ENCODE peak calls at places on chromosomes 6 and 20, in four cellular contexts. E is H1, J is HepG2, A is K562. I is an unnamed sample.
A peak's percentile ranks its signal among the peaks of the same experiment; 100 is the strongest.

GRCh38 chr6:32965901-32966300 is 2.5 kb upstream of the BRD2 start:
- DNase-seq in E (no peak), J (no peak), A (no peak), I (no peak)

GRCh38 chr6:109962271-109962670 is 15.8 kb upstream of the GPR6 start:
- DNase-seq in E (no peak), J (no peak), A (no peak), I (peak; percentile 33)

GRCh38 chr6:43895656-43896055 is 125.6 kb downstream of the VEGFA start:
- DNase-seq in E (no peak), J (no peak), A (no peak), I (no peak)

GRCh38 chr6:150229775-150230561 is 87.1 kb downstream of the PPP1R14C start:
- DNase-seq in E (no peak), J (no peak), A (no peak), I (no peak)

GRCh38 chr6:149990109-149990671 is 26.4 kb downstream of the ULBP1 start:
- DNase-seq in E (no peak), J (no peak), A (no peak), I (no peak)

GRCh38 chr6:84575264-84575663 is 189.1 kb downstream of the TBX18 start:
- DNase-seq in E (no peak), J (no peak), A (no peak), I (no peak)

GRCh38 chr6:35754452-35755321 is 17.9 kb downstream of the ARMC12 start:
- DNase-seq in E (no peak), J (no peak), A (no peak), I (no peak)

GRCh38 chr6:169851641-169852503 is 100.5 kb downstream of the ERMARD start:
- DNase-seq in E (no peak), J (no peak), A (no peak), I (no peak)

GRCh38 chr6:122385857-122386256 is 13.6 kb upstream of the HSF2 start:
- DNase-seq in E (no peak), J (no peak), A (no peak), I (no peak)

GRCh38 chr6:125753218-125753936 is 3.9 kb downstream of the HEY2 start:
- DNase-seq in E (no peak), J (peak; percentile 33), A (no peak), I (peak; percentile 13)

GRCh38 chr20:25299801-25300200 is 51.9 kb downstream of the PYGB start:
- DNase-seq in E (no peak), J (no peak), A (no peak), I (no peak)

GRCh38 chr6:25973923-25974555 is 11.4 kb downstream of the TRIM38 start:
- DNase-seq in E (no peak), J (no peak), A (peak; percentile 56), I (no peak)
- TF ChIP-seq FOSL1 in E (no peak), J (no peak), A (peak; percentile 82), I (no peak)

GRCh38 chr20:17617868-17618672 is 48.2 kb downstream of the DSTN start:
- DNase-seq in E (no peak), J (no peak), A (no peak), I (no peak)

GRCh38 chr20:17616480-17617211 is 46.8 kb downstream of the DSTN start:
- DNase-seq in E (no peak), J (no peak), A (no peak), I (no peak)

GRCh38 chr20:17615645-17616479 is 46.0 kb downstream of the DSTN start:
- DNase-seq in E (no peak), J (no peak), A (no peak), I (no peak)

GRCh38 chr20:17618673-17619013 is 48.8 kb downstream of the DSTN start:
- DNase-seq in E (no peak), J (no peak), A (no peak), I (no peak)

GRCh38 chr20:17617212-17617867 is 47.5 kb downstream of the DSTN start:
- DNase-seq in E (no peak), J (peak; percentile 42), A (peak; percentile 69), I (peak; percentile 18)
- TF ChIP-seq FOSL1 in E (no peak), J (no peak), A (no peak), I (no peak)

GRCh38 chr6:53896237-53896636 is 101.4 kb downstream of the LRRC1 start:
- DNase-seq in E (no peak), J (peak; percentile 35), A (no peak), I (no peak)
- TF ChIP-seq FOSL1 in E (no peak), J (no peak), A (no peak), I (no peak)

GRCh38 chr20:19881080-19881840 is 123.2 kb downstream of the RIN2 start:
- DNase-seq in E (no peak), J (no peak), A (no peak), I (no peak)
- TF ChIP-seq FOSL1 in E (no peak), J (no peak), A (no peak), I (no peak)

GRCh38 chr6:45163952-45164766 is 164.0 kb upstream of the RUNX2 start:
- DNase-seq in E (no peak), J (no peak), A (no peak), I (peak; percentile 73)
- TF ChIP-seq FOSL1 in E (no peak), J (no peak), A (no peak), I (peak; percentile 92)

DNA sequence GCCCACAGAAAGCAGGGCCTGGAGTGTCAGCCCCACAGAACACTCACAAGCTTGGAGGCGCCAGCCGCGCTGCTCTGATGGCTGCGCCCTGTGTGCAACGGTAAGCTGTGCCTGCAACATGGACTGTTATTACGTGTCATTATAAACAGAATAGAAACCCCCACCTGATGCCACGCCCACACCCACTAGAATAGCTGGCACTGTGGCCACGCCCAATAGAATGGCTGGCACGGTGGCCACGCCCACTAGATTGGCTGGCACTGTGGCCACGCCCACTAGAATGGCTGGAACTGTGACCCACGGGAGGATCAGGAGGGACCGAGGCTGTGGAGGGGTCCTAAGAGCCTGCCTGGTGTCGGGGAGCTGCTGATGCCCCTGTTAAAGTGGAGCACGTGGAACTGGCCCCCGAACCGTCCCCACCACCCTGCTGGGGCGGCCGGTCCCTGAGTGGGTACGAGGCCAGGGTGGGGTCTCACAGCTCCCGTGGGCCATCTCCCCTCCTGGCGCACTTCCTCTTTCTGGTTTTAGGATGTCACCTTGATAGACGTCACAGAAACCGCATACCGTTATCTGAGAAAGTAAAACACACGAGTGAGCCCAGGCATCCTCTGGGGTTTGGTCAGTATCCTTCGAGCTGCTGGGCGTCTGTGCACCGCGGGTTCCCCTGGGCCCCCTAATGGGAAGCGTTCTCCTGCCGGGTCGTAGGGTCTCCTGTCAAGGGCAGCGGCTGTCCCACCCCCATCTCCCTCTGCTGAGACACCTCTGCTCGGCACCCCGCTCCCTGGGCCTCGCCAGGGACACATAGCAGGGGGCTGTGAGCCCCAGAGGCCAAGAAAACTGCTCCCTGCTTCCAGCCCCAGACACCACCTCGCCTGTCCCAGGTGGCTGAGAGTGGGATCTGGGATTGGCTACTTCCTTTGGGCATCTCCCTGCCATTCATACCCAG is 25.4 kb downstream of the SLC17A9 start:
- DNase-seq in E (no peak), J (no peak), A (peak; percentile 65), I (peak; percentile 51)
- TF ChIP-seq FOSL1 in E (no peak), J (no peak), A (no peak), I (no peak)

GRCh38 chr6:111119550-111120329 is 32.4 kb downstream of the SLC16A10 start:
- DNase-seq in E (no peak), J (no peak), A (no peak), I (no peak)
- TF ChIP-seq FOSL1 in E (no peak), J (no peak), A (no peak), I (no peak)

DNA sequence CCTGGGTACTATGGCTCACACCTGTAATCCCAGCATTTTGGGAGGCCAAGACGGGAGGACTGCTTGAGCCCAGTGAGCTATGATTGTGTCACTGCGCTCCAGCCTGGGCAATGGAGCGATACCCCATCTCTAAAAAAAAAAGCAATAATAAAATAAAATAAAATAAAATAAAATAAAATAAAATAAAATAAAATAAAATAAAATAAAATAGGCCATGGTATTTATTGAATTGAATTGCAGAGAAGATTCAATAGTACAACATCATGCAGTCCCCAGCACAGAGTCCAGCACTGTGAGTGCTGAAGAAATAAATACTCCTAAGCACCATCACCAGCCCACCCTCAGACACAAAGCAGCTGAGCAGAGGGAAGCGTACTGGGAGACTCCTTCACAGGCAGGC is 144.7 kb downstream of the RALGAPA2 start:
- DNase-seq in E (no peak), J (no peak), A (no peak), I (no peak)
- TF ChIP-seq FOSL1 in E (no peak), J (no peak), A (no peak), I (no peak)

GRCh38 chr6:882084-882598 is 189.2 kb upstream of the EXOC2 start:
- DNase-seq in E (no peak), J (no peak), A (no peak), I (no peak)
- TF ChIP-seq FOSL1 in E (no peak), J (no peak), A (no peak), I (no peak)

GRCh38 chr6:157594292-157594691 is 213.3 kb downstream of the ZDHHC14 start:
- DNase-seq in E (no peak), J (no peak), A (no peak), I (no peak)

GRCh38 chr6:157595768-157596167 is 214.8 kb downstream of the ZDHHC14 start:
- DNase-seq in E (no peak), J (no peak), A (no peak), I (no peak)

GRCh38 chr6:157592980-157593379 is 212.0 kb downstream of the ZDHHC14 start:
- DNase-seq in E (no peak), J (no peak), A (no peak), I (no peak)

GRCh38 chr6:157592566-157592965 is 211.6 kb downstream of the ZDHHC14 start:
- DNase-seq in E (no peak), J (no peak), A (peak; percentile 74), I (no peak)

DNA sequence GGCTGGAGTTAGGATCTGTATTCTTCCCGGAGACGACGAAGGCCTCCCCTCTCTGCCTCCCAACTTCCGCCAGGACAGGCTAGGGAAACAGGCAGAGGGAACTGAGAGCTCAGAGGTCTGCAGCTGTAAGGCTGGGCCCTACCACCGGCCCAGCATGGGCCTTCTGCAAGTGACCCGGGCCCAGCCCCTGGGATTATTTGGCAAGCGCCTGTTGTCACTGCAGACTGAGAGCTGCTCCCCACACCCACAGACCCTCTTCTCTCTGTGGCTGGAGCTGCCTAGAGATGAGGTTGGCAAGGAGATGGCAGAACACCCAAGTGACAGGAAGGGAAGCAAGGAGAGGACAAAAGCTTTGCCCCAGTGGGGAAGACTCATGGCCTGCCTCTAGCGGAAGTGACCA is 212.6 kb downstream of the ZDHHC14 start:
- DNase-seq in E (no peak), J (no peak), A (no peak), I (no peak)
- TF ChIP-seq FOSL1 in E (no peak), J (no peak), A (no peak), I (no peak)

I was measured in HCT116.